ENCODE peak calls at places on chromosomes 16 and 17, in six cellular contexts. L is cardiac fibroblast; N is cardiac muscle cell; V is tibial nerve; J is hippocampal formation; D is stimulated activated CD4-positive, alpha-beta T cell treated with anti-CD3 and anti-CD28 coated beads, Interleukin-12 subunit alpha, Interleukin-12 subunit beta, amount 100 ng/mL, for 24 hours. C is an unnamed sample.

GRCh38 chr17:80421381-80422090 is 6.6 kb downstream of the ENDOV start:
- DNase-seq in L (no peak), N (no peak), V (no peak), J (no peak), D (no peak), C (no peak)

GRCh38 chr16:48182979-48183537 is 27.3 kb upstream of the ABCC12 start:
- DNase-seq in L (no peak), N (no peak), V (no peak), J (no peak), D (no peak), C (no peak)

GRCh38 chr17:75571885-75572215 is 15.8 kb upstream of the MYO15B start:
- DNase-seq in L (no peak), N (no peak), V (no peak), J (no peak), D (no peak), C (no peak)

GRCh38 chr17:58046230-58047094 is 36.8 kb upstream of the DYNLL2 start:
- DNase-seq in L (no peak), N (peak; percentile 47), V (no peak), J (peak; percentile 28), D (no peak), C (no peak)

GRCh38 chr17:66337866-66338472 is 35.6 kb downstream of the PRKCA start:
- DNase-seq in L (no peak), N (no peak), V (no peak), J (no peak), D (no peak), C (no peak)

GRCh38 chr16:68685685-68686478 is 40.8 kb downstream of the CDH3 start:
- DNase-seq in L (no peak), N (no peak), V (no peak), J (no peak), D (no peak), C (no peak)

GRCh38 chr17:4939554-4939803 is 367 bp downstream of the SLC25A11 start:
- DNase-seq in L (no peak), N (no peak), V (no peak), J (no peak), D (no peak), C (no peak)

GRCh38 chr17:33647976-33648375 is 354.9 kb upstream of the ASIC2 start:
- DNase-seq in L (no peak), N (peak; percentile 43), V (no peak), J (peak; percentile 33), D (peak; percentile 0), C (no peak)

GRCh38 chr17:78935419-78936323 is 10.5 kb upstream of the TIMP2 start:
- DNase-seq in L (peak; percentile 98), N (no peak), V (peak; percentile 65), J (no peak), D (no peak), C (peak; percentile 76)

GRCh38 chr16:69904495-69905170 is 46.5 kb upstream of the CLEC18A start:
- DNase-seq in L (no peak), N (no peak), V (no peak), J (no peak), D (no peak), C (no peak)

GRCh38 chr16:89599451-89599858 is 14.0 kb upstream of the DPEP1 start:
- DNase-seq in L (no peak), N (peak; percentile 69), V (no peak), J (no peak), D (no peak), C (no peak)

GRCh38 chr17:79095345-79096055 is 20.9 kb downstream of the ENGASE start:
- DNase-seq in L (no peak), N (no peak), V (no peak), J (no peak), D (no peak), C (no peak)

GRCh38 chr16:85780281-85780680 is 19.1 kb downstream of the EMC8 start:
- DNase-seq in L (no peak), N (no peak), V (no peak), J (no peak), D (no peak), C (no peak)

GRCh38 chr17:42494673-42495072 is 36.0 kb downstream of the ATP6V0A1 start:
- DNase-seq in L (no peak), N (no peak), V (no peak), J (no peak), D (no peak), C (no peak)

GRCh38 chr16:89822188-89823086 is 5.8 kb upstream of the SPIRE2 start:
- DNase-seq in L (no peak), N (peak; percentile 43), V (no peak), J (no peak), D (no peak), C (no peak)

GRCh38 chr16:50684823-50685455 is 3.8 kb upstream of the SNX20 start:
- DNase-seq in L (no peak), N (no peak), V (no peak), J (no peak), D (peak; percentile 43), C (no peak)

GRCh38 chr17:36721560-36722120 is 120.3 kb downstream of the MRM1 start:
- DNase-seq in L (no peak), N (no peak), V (no peak), J (no peak), D (no peak), C (no peak)

GRCh38 chr17:28916302-28916934 is 13.5 kb upstream of the DHRS13 start:
- DNase-seq in L (peak; percentile 66), N (peak; percentile 37), V (no peak), J (peak; percentile 16), D (no peak), C (no peak)

GRCh38 chr17:30165960-30166359 is 49.3 kb downstream of the NSRP1 start:
- DNase-seq in L (no peak), N (no peak), V (no peak), J (no peak), D (no peak), C (no peak)

C was measured in retinal pigment epithelial cell.